ENCODE peak calls at places on chromosomes 3 and 15, in six cellular contexts. H is pancreas; Y is adrenal gland; E is CD4-positive, alpha-beta memory T cell; T is CD8-positive, alpha-beta T cell; C is H1. V is an unnamed sample.

GRCh38 chr3:134743006-134743405 is 52.1 kb upstream of the EPHB1 start:
- DNase-seq in E (no peak), T (no peak), C (no peak), H (no peak), Y (no peak), V (no peak)

GRCh38 chr3:87793322-87793877 is 265.4 kb downstream of the CGGBP1 start:
- DNase-seq in E (no peak), H (no peak), T (no peak), Y (no peak), C (no peak), V (no peak)

GRCh38 chr15:65583701-65584100 is 27.2 kb downstream of the INTS14 start:
- DNase-seq in E (peak; percentile 54), Y (no peak), H (no peak), T (peak; percentile 33), C (no peak), V (no peak)

GRCh38 chr3:147925272-147925671 is 516.1 kb downstream of the ZIC1 start:
- DNase-seq in Y (no peak), H (no peak), E (no peak), C (no peak), T (no peak), V (no peak)

GRCh38 chr3:111701292-111701906 is 106.3 kb upstream of the ZBED2 start:
- DNase-seq in C (no peak), H (no peak), E (no peak), Y (no peak), T (no peak), V (no peak)

GRCh38 chr3:185188816-185189215 is 36.0 kb upstream of the C3orf70 start:
- DNase-seq in H (no peak), E (no peak), Y (no peak), C (no peak), T (no peak), V (no peak)

GRCh38 chr3:179955798-179956197 is 80.9 kb downstream of the PEX5L start:
- DNase-seq in E (no peak), Y (no peak), T (no peak), H (no peak), C (no peak), V (no peak)

GRCh38 chr3:111961461-111962269 is 17.2 kb upstream of the ABHD10 start:
- DNase-seq in H (no peak), E (no peak), Y (no peak), T (no peak), C (no peak), V (no peak)

GRCh38 chr15:59290311-59291213 is 82.1 kb downstream of the MYO1E start:
- DNase-seq in C (no peak), E (no peak), T (no peak), Y (no peak), H (no peak), V (no peak)

GRCh38 chr3:55059027-55059629 is 131.3 kb upstream of the LRTM1 start:
- DNase-seq in E (no peak), Y (no peak), H (no peak), T (no peak), C (no peak), V (no peak)

GRCh38 chr15:101088788-101089578 is 162.9 kb downstream of the CHSY1 start:
- DNase-seq in Y (peak; percentile 83), C (peak; percentile 98), T (peak; percentile 84), E (peak; percentile 70), H (peak; percentile 47), V (peak; percentile 52)

GRCh38 chr3:171875923-171876412 is 32.8 kb downstream of the TMEM212 start:
- DNase-seq in T (no peak), E (no peak), H (no peak), Y (no peak), C (no peak), V (no peak)

GRCh38 chr3:15064835-15065549 is at the start of gene MRPS25:
- DNase-seq in H (peak; percentile 86), T (peak; percentile 84), Y (peak; percentile 92), E (peak; percentile 86), C (peak; percentile 86), V (peak; percentile 79)

DNA sequence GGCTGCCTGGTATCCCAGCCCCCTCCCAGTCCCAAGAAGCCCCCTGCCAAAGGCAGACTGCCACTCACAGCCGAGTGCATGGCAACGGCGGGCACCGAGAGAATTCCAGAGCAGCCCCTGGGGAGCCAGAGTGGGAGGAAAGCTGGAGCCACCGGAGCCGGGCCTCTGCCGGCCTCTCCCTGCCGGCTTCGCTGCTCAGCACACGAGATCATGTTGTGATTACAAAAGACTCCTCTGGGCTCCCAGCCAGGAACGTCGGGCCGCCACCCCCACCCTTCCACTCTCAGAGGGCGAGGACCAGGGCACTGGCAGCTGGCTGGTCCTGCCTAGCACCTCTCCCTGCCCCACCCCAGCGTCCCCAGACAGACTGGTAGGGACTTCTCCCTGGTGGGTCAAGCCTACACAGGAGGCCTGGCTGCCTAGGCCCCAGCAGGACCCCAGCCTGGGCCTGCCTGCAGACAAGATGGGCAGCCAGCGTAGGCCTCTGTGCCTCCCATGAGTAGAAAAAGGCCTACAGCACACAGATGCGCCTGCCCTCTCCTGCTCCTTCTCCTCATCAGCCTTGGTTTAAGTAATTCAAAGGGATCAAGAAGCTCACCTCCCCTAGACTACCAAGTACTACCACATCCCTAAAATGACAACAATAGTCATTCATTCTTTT is at the start of gene CCDC9B:
- DNase-seq in H (peak; percentile 78), E (no peak), T (no peak), C (peak; percentile 60), Y (peak; percentile 97), V (no peak)
- H3K4me1 ChIP-seq in H (peaks cover 4% of the 10 kb centered on the region), E (peaks cover 14% of the 10 kb centered on the region), T (no peaks in the 10 kb centered on the region), C (no peaks in the 10 kb centered on the region), Y (peaks cover 31% of the 10 kb centered on the region), V (peaks cover 5% of the 10 kb centered on the region)

GRCh38 chr15:29111705-29112281 is 157.8 kb downstream of the NSMCE3 start:
- DNase-seq in H (no peak), E (no peak), T (no peak), Y (no peak), C (no peak), V (no peak)
- H3K36me3 ChIP-seq in H (no peaks in the 10 kb centered on the region), E (no peaks in the 10 kb centered on the region), T (peaks cover 9% of the 10 kb centered on the region), Y (no peaks in the 10 kb centered on the region), C (no peaks in the 10 kb centered on the region), V (peaks cover 9% of the 10 kb centered on the region)

GRCh38 chr15:99621767-99622166 is 56.0 kb downstream of the MEF2A start:
- DNase-seq in T (no peak), C (no peak), E (no peak), Y (no peak), H (no peak), V (no peak)
- H3K4me3 ChIP-seq in T (no peak overlapping the region), C (no peak overlapping the region), E (no peak overlapping the region), Y (no peak overlapping the region), H (no peak overlapping the region), V (no peak overlapping the region)

GRCh38 chr15:60568301-60568742 is 89.4 kb upstream of the ICE2 start:
- DNase-seq in H (no peak), C (no peak), T (no peak), E (no peak), Y (no peak), V (no peak)

GRCh38 chr15:60557157-60557556 is 78.2 kb upstream of the ICE2 start:
- DNase-seq in C (no peak), E (peak; percentile 61), H (no peak), Y (no peak), T (peak; percentile 31), V (no peak)

GRCh38 chr15:60563539-60564404 is 84.8 kb upstream of the ICE2 start:
- DNase-seq in E (peak; percentile 71), C (no peak), T (peak; percentile 39), Y (no peak), H (no peak), V (peak; percentile 54)

GRCh38 chr15:60565407-60565806 is 86.5 kb upstream of the ICE2 start:
- DNase-seq in Y (no peak), H (no peak), E (no peak), T (no peak), C (no peak), V (no peak)

DNA sequence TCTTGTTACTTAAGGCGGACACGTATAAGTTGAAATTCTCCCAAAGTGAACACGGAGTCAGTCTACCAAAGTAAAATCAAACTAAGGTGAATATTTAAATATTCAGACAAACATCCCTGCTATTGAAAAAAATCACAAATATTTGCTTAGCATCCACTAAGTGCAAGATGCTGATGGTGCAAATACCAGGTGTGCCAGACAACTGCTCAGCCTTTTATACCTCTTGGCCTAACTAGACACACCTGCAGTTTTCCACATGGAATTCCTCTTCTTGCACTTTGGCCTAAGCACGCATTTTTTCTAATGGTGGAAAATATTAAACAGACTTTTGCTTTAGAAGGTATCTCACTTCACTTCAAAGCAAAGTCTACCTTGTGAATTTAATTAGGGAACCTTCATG is 84.1 kb upstream of the ICE2 start:
- DNase-seq in Y (no peak), E (no peak), H (no peak), C (no peak), T (no peak), V (no peak)
- H3K4me1 ChIP-seq in Y (peaks cover 7% of the 10 kb centered on the region), E (peaks cover 90% of the 10 kb centered on the region), H (no peaks in the 10 kb centered on the region), C (peaks cover 2% of the 10 kb centered on the region), T (peaks cover 63% of the 10 kb centered on the region), V (peaks cover 49% of the 10 kb centered on the region)

GRCh38 chr3:48934333-48934991 is 15.8 kb downstream of the ARIH2 start:
- DNase-seq in E (no peak), T (no peak), C (no peak), H (no peak), Y (no peak), V (no peak)
- H3K36me3 ChIP-seq in E (peaks cover 17% of the 10 kb centered on the region), T (peaks cover 14% of the 10 kb centered on the region), C (peaks cover 23% of the 10 kb centered on the region), H (peaks cover 8% of the 10 kb centered on the region), Y (no peaks in the 10 kb centered on the region), V (peaks cover 20% of the 10 kb centered on the region)

GRCh38 chr15:90264649-90265048 is 823 bp upstream of the NGRN start:
- DNase-seq in C (no peak), Y (no peak), E (peak; percentile 12), T (peak; percentile 11), H (no peak), V (peak; percentile 11)
- H3K4me3 ChIP-seq in C (peak overlapping the region; percentile 76), Y (peak overlapping the region; percentile 64), E (peak overlapping the region; percentile 97), T (peak overlapping the region; percentile 86), H (peak overlapping the region; percentile 73), V (peak overlapping the region; percentile 71)

GRCh38 chr15:92829875-92830274 is 70.2 kb upstream of the CHD2 start:
- DNase-seq in Y (no peak), T (no peak), C (no peak), E (no peak), H (no peak), V (no peak)

GRCh38 chr15:92831459-92832229 is 68.5 kb upstream of the CHD2 start:
- DNase-seq in Y (peak; percentile 90), E (peak; percentile 89), C (peak; percentile 80), H (peak; percentile 90), T (peak; percentile 89), V (peak; percentile 75)

GRCh38 chr15:92833493-92834271 is 66.4 kb upstream of the CHD2 start:
- DNase-seq in E (no peak), H (no peak), C (no peak), T (no peak), Y (no peak), V (no peak)

GRCh38 chr15:92832992-92833438 is 67.1 kb upstream of the CHD2 start:
- DNase-seq in Y (no peak), C (no peak), E (no peak), H (no peak), T (no peak), V (no peak)
- H3K4me1 ChIP-seq in Y (peaks cover 25% of the 10 kb centered on the region), C (peaks cover 3% of the 10 kb centered on the region), E (peaks cover 47% of the 10 kb centered on the region), H (peaks cover 33% of the 10 kb centered on the region), T (peaks cover 42% of the 10 kb centered on the region), V (peaks cover 33% of the 10 kb centered on the region)

DNA sequence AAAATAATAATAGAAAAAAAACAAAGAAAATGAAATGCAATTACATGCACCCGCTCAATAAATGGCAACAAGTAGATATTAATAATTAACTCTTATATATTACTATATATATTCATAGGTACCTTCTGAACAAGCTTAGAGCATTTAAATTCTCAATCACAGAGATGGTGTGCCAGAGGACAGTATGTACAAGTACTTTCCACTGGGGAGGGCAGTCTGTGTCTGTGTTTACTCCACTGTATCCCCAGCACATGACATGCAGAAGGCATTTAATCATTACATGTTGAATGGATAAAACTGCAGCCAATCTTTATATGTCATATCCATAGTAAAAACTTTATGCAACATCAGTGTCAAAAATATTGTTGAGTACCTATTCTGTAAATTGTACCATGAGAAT is 97.8 kb downstream of the UACA start:
- DNase-seq in T (no peak), Y (no peak), H (no peak), E (no peak), C (no peak), V (no peak)
- H3K36me3 ChIP-seq in T (no peaks in the 10 kb centered on the region), Y (no peaks in the 10 kb centered on the region), H (peaks cover 8% of the 10 kb centered on the region), E (no peaks in the 10 kb centered on the region), C (peaks cover 8% of the 10 kb centered on the region), V (no peaks in the 10 kb centered on the region)

V was measured in effector memory CD4-positive, alpha-beta T cell.